ENCODE peak calls at places on chromosome 1, in eight cellular contexts. T is AG04450; X is activated CD8-positive, alpha-beta memory T cell treated with anti-CD3 and anti-CD28 coated beads, Interleukin-2, amount 50 U/mL, for 48 hours; C is naive thymus-derived CD4-positive, alpha-beta T cell; I is stimulated activated CD8-positive, alpha-beta memory T cell treated with anti-CD3 and anti-CD28 coated beads, Interleukin-2, amount 100 ng/mL, for 1 hour; E is neural progenitor cell; G is progenitor cell of endocrine pancreas; S is T-helper 22 cell. U is an unnamed sample.
A peak's percentile ranks its signal among the peaks of the same experiment; 100 is the strongest.

GRCh38 chr1:208595745-208596144 is 351.6 kb upstream of the PLXNA2 start:
- DNase-seq in G (no peak), E (no peak), S (no peak), T (no peak), I (no peak), C (no peak), X (no peak), U (no peak)

GRCh38 chr1:117930484-117930883 is 945 bp downstream of the WDR3 start:
- DNase-seq in C (no peak), E (peak; percentile 4), I (no peak), S (no peak), G (no peak), X (no peak), T (no peak), U (no peak)

GRCh38 chr1:226590626-226591025 is 42.1 kb downstream of the STUM start:
- DNase-seq in G (no peak), S (no peak), X (no peak), I (no peak), T (no peak), E (no peak), C (no peak), U (no peak)

GRCh38 chr1:112866151-112866550 is 89.8 kb downstream of the SLC16A1 start:
- DNase-seq in E (no peak), I (no peak), T (peak; percentile 32), S (no peak), C (no peak), X (no peak), G (no peak), U (no peak)

GRCh38 chr1:246793331-246793890 is 69.2 kb downstream of the SCCPDH start:
- DNase-seq in I (no peak), S (no peak), T (no peak), X (no peak), E (no peak), G (no peak), C (no peak), U (no peak)

GRCh38 chr1:108561145-108561458 is 1.2 kb downstream of the EEIG2 start:
- DNase-seq in E (no peak), X (no peak), C (no peak), G (no peak), I (no peak), S (no peak), T (no peak), U (no peak)

GRCh38 chr1:76154213-76154956 is 79.8 kb downstream of the ST6GALNAC3 start:
- DNase-seq in G (peak; percentile 61), X (peak; percentile 92), S (peak; percentile 24), C (peak; percentile 81), T (peak; percentile 3), E (peak; percentile 88), I (peak; percentile 63), U (no peak)

GRCh38 chr1:23980725-23981063 is 567 bp upstream of the SRSF10 start:
- DNase-seq in I (no peak), S (no peak), C (no peak), X (peak; percentile 79), T (no peak), E (peak; percentile 23), G (no peak), U (no peak)

GRCh38 chr1:200033511-200034261 is 6.2 kb downstream of the NR5A2 start:
- DNase-seq in C (no peak), T (no peak), E (peak; percentile 62), S (no peak), G (no peak), I (no peak), X (no peak), U (no peak)

GRCh38 chr1:92583821-92584760 is 97.4 kb upstream of the GFI1 start:
- DNase-seq in T (peak; percentile 11), G (no peak), I (no peak), C (peak; percentile 76), S (no peak), X (no peak), E (no peak), U (no peak)

GRCh38 chr1:57061369-57061768 is 95.6 kb upstream of the C8B start:
- DNase-seq in X (no peak), E (no peak), G (no peak), I (no peak), C (no peak), S (no peak), T (no peak), U (no peak)

GRCh38 chr1:35202048-35202719 is 9.2 kb upstream of the SFPQ start:
- DNase-seq in S (peak; percentile 24), C (peak; percentile 72), I (peak; percentile 52), T (peak; percentile 59), E (peak; percentile 88), X (peak; percentile 67), G (peak; percentile 48), U (no peak)

GRCh38 chr1:36924282-36924791 is 110.0 kb downstream of the GRIK3 start:
- DNase-seq in I (peak; percentile 2), E (peak; percentile 96), C (no peak), S (no peak), T (no peak), G (peak; percentile 84), X (peak; percentile 73), U (no peak)

GRCh38 chr1:21937372-21938121 is 437 bp upstream of the HSPG2 start:
- DNase-seq in I (peak; percentile 51), S (peak; percentile 52), X (peak; percentile 83), G (peak; percentile 75), C (peak; percentile 61), T (peak; percentile 47), E (peak; percentile 96), U (peak; percentile 55)

GRCh38 chr1:109975718-109976117 is 8.8 kb upstream of the AHCYL1 start:
- DNase-seq in I (no peak), E (no peak), C (no peak), G (no peak), X (no peak), T (no peak), S (no peak), U (no peak)

GRCh38 chr1:230899845-230900251 is 31.5 kb upstream of the C1orf198 start:
- DNase-seq in C (no peak), I (no peak), G (no peak), X (no peak), S (no peak), E (no peak), T (peak; percentile 66), U (no peak)

GRCh38 chr1:16239972-16240491 is 3.0 kb upstream of the CPLANE2 start:
- DNase-seq in C (no peak), X (no peak), S (no peak), I (no peak), G (no peak), E (no peak), T (no peak), U (no peak)

GRCh38 chr1:73811798-73812197 is 386.2 kb downstream of the LRRIQ3 start:
- DNase-seq in T (no peak), G (no peak), C (no peak), S (no peak), I (no peak), E (no peak), X (no peak), U (no peak)